ENCODE peak calls at places on chromosome 15, in six cellular contexts. One of them, this sample, is unnamed.

GRCh38 chr15:31456329-31457060 is 129.9 kb downstream of the KLF13 start:
- DNase-seq in astrocyte of the spinal cord: no peak
- DNase-seq in pancreas: no peak
- DNase-seq in heart right ventricle: no peak
- DNase-seq in choroid plexus epithelial cell: no peak
- DNase-seq in kidney epithelial cell: no peak
- DNase-seq in this sample: no peak

GRCh38 chr15:80480909-80481308 is 76.7 kb downstream of the ARNT2 start:
- DNase-seq in kidney epithelial cell: peak
- DNase-seq in heart right ventricle: peak
- DNase-seq in pancreas: no peak
- DNase-seq in choroid plexus epithelial cell: peak
- DNase-seq in astrocyte of the spinal cord: peak
- DNase-seq in this sample: peak

GRCh38 chr15:36632196-36632595 is 52.8 kb downstream of the CDIN1 start:
- DNase-seq in kidney epithelial cell: peak
- DNase-seq in pancreas: no peak
- DNase-seq in astrocyte of the spinal cord: peak
- DNase-seq in heart right ventricle: no peak
- DNase-seq in choroid plexus epithelial cell: peak
- DNase-seq in this sample: no peak

GRCh38 chr15:70466895-70467529 is 296.3 kb downstream of the UACA start:
- DNase-seq in heart right ventricle: peak
- DNase-seq in pancreas: no peak
- DNase-seq in choroid plexus epithelial cell: peak
- DNase-seq in kidney epithelial cell: no peak
- DNase-seq in astrocyte of the spinal cord: peak
- DNase-seq in this sample: no peak

GRCh38 chr15:101121511-101122090 is 130.2 kb downstream of the CHSY1 start:
- DNase-seq in choroid plexus epithelial cell: peak
- DNase-seq in heart right ventricle: peak
- DNase-seq in astrocyte of the spinal cord: peak
- DNase-seq in pancreas: no peak
- DNase-seq in kidney epithelial cell: no peak
- DNase-seq in this sample: no peak

GRCh38 chr15:70950953-70951352 is 58.3 kb downstream of the LRRC49 start:
- DNase-seq in astrocyte of the spinal cord: no peak
- DNase-seq in choroid plexus epithelial cell: no peak
- DNase-seq in pancreas: no peak
- DNase-seq in kidney epithelial cell: no peak
- DNase-seq in heart right ventricle: no peak
- DNase-seq in this sample: no peak

GRCh38 chr15:50210462-50211264 is 28.7 kb downstream of the SLC27A2 start:
- DNase-seq in choroid plexus epithelial cell: no peak
- DNase-seq in astrocyte of the spinal cord: no peak
- DNase-seq in kidney epithelial cell: no peak
- DNase-seq in pancreas: no peak
- DNase-seq in heart right ventricle: no peak
- DNase-seq in this sample: peak

GRCh38 chr15:75195122-75195765 is 6.4 kb upstream of the C15orf39 start:
- DNase-seq in kidney epithelial cell: no peak
- DNase-seq in astrocyte of the spinal cord: no peak
- DNase-seq in pancreas: peak
- DNase-seq in choroid plexus epithelial cell: no peak
- DNase-seq in heart right ventricle: peak
- DNase-seq in this sample: no peak

GRCh38 chr15:74134387-74135027 is 4.1 kb downstream of the ISLR2 start:
- DNase-seq in kidney epithelial cell: no peak
- DNase-seq in heart right ventricle: peak
- DNase-seq in pancreas: peak
- DNase-seq in choroid plexus epithelial cell: no peak
- DNase-seq in astrocyte of the spinal cord: peak
- DNase-seq in this sample: no peak

GRCh38 chr15:90097475-90097874 is 4.8 kb downstream of the IDH2 start:
- DNase-seq in choroid plexus epithelial cell: no peak
- DNase-seq in pancreas: no peak
- DNase-seq in kidney epithelial cell: no peak
- DNase-seq in heart right ventricle: no peak
- DNase-seq in astrocyte of the spinal cord: no peak
- DNase-seq in this sample: no peak

GRCh38 chr15:56891852-56892251 is 26.6 kb upstream of the TCF12 start:
- DNase-seq in choroid plexus epithelial cell: no peak
- DNase-seq in heart right ventricle: no peak
- DNase-seq in kidney epithelial cell: no peak
- DNase-seq in astrocyte of the spinal cord: no peak
- DNase-seq in pancreas: no peak
- DNase-seq in this sample: no peak

GRCh38 chr15:87354661-87355410 is 901.7 kb downstream of the NTRK3 start:
- DNase-seq in kidney epithelial cell: no peak
- DNase-seq in pancreas: no peak
- DNase-seq in astrocyte of the spinal cord: peak
- DNase-seq in heart right ventricle: no peak
- DNase-seq in choroid plexus epithelial cell: peak
- DNase-seq in this sample: no peak

GRCh38 chr15:41506796-41507341 is 6.8 kb downstream of the LTK start:
- DNase-seq in astrocyte of the spinal cord: no peak
- DNase-seq in heart right ventricle: no peak
- DNase-seq in choroid plexus epithelial cell: no peak
- DNase-seq in pancreas: no peak
- DNase-seq in kidney epithelial cell: no peak
- DNase-seq in this sample: no peak

GRCh38 chr15:25989327-25989726 is 126.2 kb upstream of the ATP10A start:
- DNase-seq in pancreas: no peak
- DNase-seq in heart right ventricle: no peak
- DNase-seq in astrocyte of the spinal cord: no peak
- DNase-seq in choroid plexus epithelial cell: no peak
- DNase-seq in kidney epithelial cell: no peak
- DNase-seq in this sample: no peak

GRCh38 chr15:68305420-68305871 is 27.9 kb downstream of the FEM1B start:
- DNase-seq in astrocyte of the spinal cord: no peak
- DNase-seq in kidney epithelial cell: no peak
- DNase-seq in choroid plexus epithelial cell: no peak
- DNase-seq in heart right ventricle: no peak
- DNase-seq in pancreas: no peak
- DNase-seq in this sample: no peak

GRCh38 chr15:99976811-99977271 is 243.6 kb upstream of the LYSMD4 start:
- DNase-seq in astrocyte of the spinal cord: peak
- DNase-seq in kidney epithelial cell: no peak
- DNase-seq in choroid plexus epithelial cell: peak
- DNase-seq in heart right ventricle: no peak
- DNase-seq in pancreas: no peak
- DNase-seq in this sample: no peak

GRCh38 chr15:26635105-26635504 is 137.8 kb downstream of the GABRB3 start:
- DNase-seq in heart right ventricle: no peak
- DNase-seq in pancreas: no peak
- DNase-seq in choroid plexus epithelial cell: no peak
- DNase-seq in astrocyte of the spinal cord: no peak
- DNase-seq in kidney epithelial cell: no peak
- DNase-seq in this sample: no peak

GRCh38 chr15:101709466-101709865 is 14.8 kb downstream of the TARS3 start:
- DNase-seq in astrocyte of the spinal cord: no peak
- DNase-seq in choroid plexus epithelial cell: no peak
- DNase-seq in kidney epithelial cell: no peak
- DNase-seq in pancreas: no peak
- DNase-seq in heart right ventricle: no peak
- DNase-seq in this sample: no peak

GRCh38 chr15:85684174-85684710 is 110.5 kb downstream of the KLHL25 start:
- DNase-seq in astrocyte of the spinal cord: no peak
- DNase-seq in kidney epithelial cell: no peak
- DNase-seq in choroid plexus epithelial cell: no peak
- DNase-seq in pancreas: no peak
- DNase-seq in heart right ventricle: no peak
- DNase-seq in this sample: no peak

GRCh38 chr15:73283341-73283962 is 85.3 kb downstream of the HCN4 start:
- DNase-seq in kidney epithelial cell: no peak
- DNase-seq in choroid plexus epithelial cell: no peak
- DNase-seq in heart right ventricle: no peak
- DNase-seq in pancreas: no peak
- DNase-seq in astrocyte of the spinal cord: no peak
- DNase-seq in this sample: no peak

GRCh38 chr15:93362821-93363220 is 273.8 kb upstream of the RGMA start:
- DNase-seq in heart right ventricle: no peak
- DNase-seq in astrocyte of the spinal cord: no peak
- DNase-seq in kidney epithelial cell: no peak
- DNase-seq in choroid plexus epithelial cell: no peak
- DNase-seq in pancreas: no peak
- DNase-seq in this sample: no peak

GRCh38 chr15:74977599-74977998 is 17.8 kb upstream of the SCAMP5 start:
- DNase-seq in choroid plexus epithelial cell: peak
- DNase-seq in kidney epithelial cell: no peak
- DNase-seq in heart right ventricle: no peak
- DNase-seq in astrocyte of the spinal cord: no peak
- DNase-seq in pancreas: no peak
- DNase-seq in this sample: no peak

GRCh38 chr15:28984421-28985375 is 98.9 kb downstream of the APBA2 start:
- DNase-seq in choroid plexus epithelial cell: peak
- DNase-seq in kidney epithelial cell: no peak
- DNase-seq in pancreas: no peak
- DNase-seq in heart right ventricle: no peak
- DNase-seq in astrocyte of the spinal cord: peak
- DNase-seq in this sample: peak

GRCh38 chr15:82040862-82041261 is 5.0 kb downstream of the MEX3B start:
- DNase-seq in kidney epithelial cell: no peak
- DNase-seq in choroid plexus epithelial cell: no peak
- DNase-seq in heart right ventricle: no peak
- DNase-seq in pancreas: no peak
- DNase-seq in astrocyte of the spinal cord: no peak
- DNase-seq in this sample: no peak

GRCh38 chr15:40927497-40928346 is 1.4 kb upstream of the DLL4 start:
- DNase-seq in kidney epithelial cell: no peak
- DNase-seq in heart right ventricle: no peak
- DNase-seq in astrocyte of the spinal cord: no peak
- DNase-seq in pancreas: peak
- DNase-seq in choroid plexus epithelial cell: no peak
- DNase-seq in this sample: no peak

GRCh38 chr15:75578948-75579908 is at the start of gene PTPN9:
- DNase-seq in choroid plexus epithelial cell: peak
- DNase-seq in kidney epithelial cell: no peak
- DNase-seq in heart right ventricle: peak
- DNase-seq in astrocyte of the spinal cord: peak
- DNase-seq in pancreas: peak
- DNase-seq in this sample: peak

GRCh38 chr15:73944161-73945099 is 18.2 kb downstream of the LOXL1 start:
- DNase-seq in heart right ventricle: no peak
- DNase-seq in choroid plexus epithelial cell: no peak
- DNase-seq in pancreas: no peak
- DNase-seq in astrocyte of the spinal cord: no peak
- DNase-seq in kidney epithelial cell: no peak
- DNase-seq in this sample: peak

GRCh38 chr15:48553559-48553958 is 92.0 kb downstream of the FBN1 start:
- DNase-seq in kidney epithelial cell: no peak
- DNase-seq in choroid plexus epithelial cell: peak
- DNase-seq in astrocyte of the spinal cord: peak
- DNase-seq in heart right ventricle: no peak
- DNase-seq in pancreas: no peak
- DNase-seq in this sample: no peak

GRCh38 chr15:51289290-51289689 is 49.1 kb downstream of the CYP19A1 start:
- DNase-seq in kidney epithelial cell: no peak
- DNase-seq in heart right ventricle: no peak
- DNase-seq in pancreas: no peak
- DNase-seq in choroid plexus epithelial cell: no peak
- DNase-seq in astrocyte of the spinal cord: no peak
- DNase-seq in this sample: no peak

GRCh38 chr15:51284871-51285270 is 53.5 kb downstream of the CYP19A1 start:
- DNase-seq in kidney epithelial cell: no peak
- DNase-seq in choroid plexus epithelial cell: no peak
- DNase-seq in heart right ventricle: no peak
- DNase-seq in pancreas: no peak
- DNase-seq in astrocyte of the spinal cord: no peak
- DNase-seq in this sample: no peak

GRCh38 chr15:51288143-51289065 is 50.0 kb downstream of the CYP19A1 start:
- DNase-seq in heart right ventricle: no peak
- DNase-seq in pancreas: no peak
- DNase-seq in astrocyte of the spinal cord: no peak
- DNase-seq in kidney epithelial cell: no peak
- DNase-seq in choroid plexus epithelial cell: no peak
- DNase-seq in this sample: no peak

GRCh38 chr15:51283026-51283425 is 55.4 kb downstream of the CYP19A1 start:
- DNase-seq in choroid plexus epithelial cell: no peak
- DNase-seq in astrocyte of the spinal cord: no peak
- DNase-seq in heart right ventricle: no peak
- DNase-seq in pancreas: no peak
- DNase-seq in kidney epithelial cell: no peak
- DNase-seq in this sample: no peak

GRCh38 chr15:51286816-51287215 is 51.6 kb downstream of the CYP19A1 start:
- DNase-seq in heart right ventricle: no peak
- DNase-seq in choroid plexus epithelial cell: no peak
- DNase-seq in pancreas: no peak
- DNase-seq in kidney epithelial cell: no peak
- DNase-seq in astrocyte of the spinal cord: no peak
- DNase-seq in this sample: no peak
- TF ChIP-seq CTCF in heart right ventricle: peak
- TF ChIP-seq CTCF in choroid plexus epithelial cell: peak
- TF ChIP-seq CTCF in pancreas: no peak
- TF ChIP-seq CTCF in kidney epithelial cell: no peak
- TF ChIP-seq CTCF in astrocyte of the spinal cord: no peak
- TF ChIP-seq CTCF in this sample: no peak

DNA sequence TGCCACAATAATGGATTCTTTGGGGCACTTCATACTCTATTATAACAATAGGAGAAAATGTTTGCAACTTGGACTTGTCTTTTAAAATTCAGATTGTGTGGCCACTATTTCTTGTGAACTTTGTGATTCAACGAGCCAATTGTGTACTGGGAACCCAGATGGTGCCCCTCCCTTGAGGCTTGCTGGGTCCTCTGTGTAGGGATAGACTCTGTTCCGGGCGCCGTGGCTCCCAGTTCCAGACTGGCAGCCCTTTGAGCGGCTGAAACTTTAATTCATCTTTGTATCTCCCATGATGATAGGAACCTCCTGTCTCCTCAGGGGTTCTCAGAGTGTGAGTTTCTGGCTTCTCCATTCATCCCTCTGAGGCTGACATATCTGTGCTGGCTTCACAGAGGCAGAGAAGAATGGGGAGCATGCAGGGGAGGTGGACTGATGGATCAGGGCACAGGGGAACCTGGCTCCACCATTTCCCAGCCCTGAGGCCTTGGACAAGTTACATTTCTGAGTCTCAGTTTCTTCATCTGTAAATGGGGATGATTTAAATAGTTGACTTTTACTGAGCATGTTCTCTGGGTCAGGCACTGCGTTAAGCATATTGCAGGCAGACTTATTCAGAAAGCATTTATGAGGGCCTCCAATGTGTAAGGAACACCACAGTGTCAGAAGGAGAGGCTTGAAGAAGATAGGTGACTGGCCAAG is 15.2 kb upstream of the ANKDD1A start:
- DNase-seq in astrocyte of the spinal cord: no peak
- DNase-seq in heart right ventricle: no peak
- DNase-seq in kidney epithelial cell: no peak
- DNase-seq in choroid plexus epithelial cell: no peak
- DNase-seq in pancreas: no peak
- DNase-seq in this sample: no peak
- H3K4me3 ChIP-seq in astrocyte of the spinal cord: no peak
- H3K4me3 ChIP-seq in heart right ventricle: no peak
- H3K4me3 ChIP-seq in kidney epithelial cell: no peak
- H3K4me3 ChIP-seq in choroid plexus epithelial cell: no peak
- H3K4me3 ChIP-seq in pancreas: no peak
- H3K4me3 ChIP-seq in this sample: no peak

GRCh38 chr15:44710236-44711088 is 661 bp downstream of the PATL2 start:
- DNase-seq in kidney epithelial cell: no peak
- DNase-seq in heart right ventricle: no peak
- DNase-seq in choroid plexus epithelial cell: peak
- DNase-seq in pancreas: no peak
- DNase-seq in astrocyte of the spinal cord: peak
- DNase-seq in this sample: no peak
- TF ChIP-seq CTCF in kidney epithelial cell: peak
- TF ChIP-seq CTCF in heart right ventricle: no peak
- TF ChIP-seq CTCF in choroid plexus epithelial cell: peak
- TF ChIP-seq CTCF in pancreas: no peak
- TF ChIP-seq CTCF in astrocyte of the spinal cord: peak
- TF ChIP-seq CTCF in this sample: peak

GRCh38 chr15:55499158-55499557 is 8.9 kb downstream of the DNAAF4 start:
- DNase-seq in choroid plexus epithelial cell: no peak
- DNase-seq in heart right ventricle: no peak
- DNase-seq in astrocyte of the spinal cord: no peak
- DNase-seq in pancreas: no peak
- DNase-seq in kidney epithelial cell: no peak
- DNase-seq in this sample: no peak
- H3K4me3 ChIP-seq in choroid plexus epithelial cell: no peak
- H3K4me3 ChIP-seq in heart right ventricle: no peak
- H3K4me3 ChIP-seq in astrocyte of the spinal cord: no peak
- H3K4me3 ChIP-seq in pancreas: no peak
- H3K4me3 ChIP-seq in kidney epithelial cell: no peak
- H3K4me3 ChIP-seq in this sample: no peak